ENCODE peak calls at places on chromosomes 12 and 14, in five cellular contexts. B is left lung, W is right cardiac atrium, H is pancreas, C is DND-41. M is an unnamed sample.

GRCh38 chr14:76205708-76206107 is 54.0 kb downstream of the GPATCH2L start:
- DNase-seq in B (no peak), W (no peak), H (no peak), C (no peak), M (no peak)

GRCh38 chr14:79971330-79971729 is 240.0 kb downstream of the DIO2 start:
- DNase-seq in B (no peak), W (no peak), H (no peak), C (no peak), M (peak; percentile 40)

GRCh38 chr12:24770851-24771250 is 178.1 kb downstream of the BCAT1 start:
- DNase-seq in B (no peak), W (no peak), H (no peak), C (no peak), M (no peak)

GRCh38 chr12:131370321-131370720 is 340.6 kb upstream of the SFSWAP start:
- DNase-seq in B (no peak), W (no peak), H (no peak), C (no peak), M (no peak)

GRCh38 chr12:114407566-114408411 is 1.8 kb upstream of the TBX5 start:
- DNase-seq in B (no peak), W (peak; percentile 79), H (no peak), C (no peak), M (no peak)

GRCh38 chr12:88546851-88547250 is 33.4 kb downstream of the KITLG start:
- DNase-seq in B (no peak), W (no peak), H (no peak), C (no peak), M (no peak)

GRCh38 chr12:123576611-123577010 is 7.7 kb upstream of the TMED2 start:
- DNase-seq in B (no peak), W (no peak), H (no peak), C (no peak), M (no peak)

GRCh38 chr14:61542848-61543790 is 152.2 kb upstream of the HIF1A start:
- DNase-seq in B (no peak), W (no peak), H (no peak), C (no peak), M (no peak)

GRCh38 chr14:24274101-24274543 is 2.7 kb upstream of the RABGGTA start:
- DNase-seq in B (no peak), W (no peak), H (peak; percentile 77), C (no peak), M (peak; percentile 99)

GRCh38 chr12:116687888-116688287 is 50.0 kb downstream of the SPRING1 start:
- DNase-seq in B (no peak), W (peak; percentile 74), H (no peak), C (peak; percentile 74), M (no peak)

GRCh38 chr14:51139221-51139681 is 44.3 kb upstream of the TRIM9 start:
- DNase-seq in B (peak; percentile 31), W (no peak), H (no peak), C (no peak), M (peak; percentile 31)

GRCh38 chr12:130879781-130880389 is 8.0 kb downstream of the RAN start:
- DNase-seq in B (no peak), W (no peak), H (no peak), C (no peak), M (no peak)

GRCh38 chr14:55715889-55716288 is 135.9 kb downstream of the KTN1 start:
- DNase-seq in B (no peak), W (no peak), H (no peak), C (no peak), M (no peak)

GRCh38 chr14:99774526-99775307 is 18.5 kb upstream of the EML1 start:
- DNase-seq in B (no peak), W (peak; percentile 82), H (no peak), C (no peak), M (no peak)

GRCh38 chr12:4261655-4262054 is 11.9 kb upstream of the CCND2 start:
- DNase-seq in B (no peak), W (no peak), H (no peak), C (no peak), M (no peak)

GRCh38 chr12:120225200-120225558 is 24.3 kb upstream of the RPLP0 start:
- DNase-seq in B (no peak), W (no peak), H (no peak), C (no peak), M (no peak)

GRCh38 chr12:120224304-120225199 is 23.6 kb upstream of the RPLP0 start:
- DNase-seq in B (peak; percentile 81), W (peak; percentile 86), H (peak; percentile 84), C (no peak), M (no peak)

GRCh38 chr12:120222288-120222832 is 21.4 kb upstream of the RPLP0 start:
- DNase-seq in B (no peak), W (no peak), H (no peak), C (no peak), M (no peak)

GRCh38 chr12:120221576-120221900 is 20.6 kb upstream of the RPLP0 start:
- DNase-seq in B (no peak), W (no peak), H (no peak), C (no peak), M (no peak)

DNA sequence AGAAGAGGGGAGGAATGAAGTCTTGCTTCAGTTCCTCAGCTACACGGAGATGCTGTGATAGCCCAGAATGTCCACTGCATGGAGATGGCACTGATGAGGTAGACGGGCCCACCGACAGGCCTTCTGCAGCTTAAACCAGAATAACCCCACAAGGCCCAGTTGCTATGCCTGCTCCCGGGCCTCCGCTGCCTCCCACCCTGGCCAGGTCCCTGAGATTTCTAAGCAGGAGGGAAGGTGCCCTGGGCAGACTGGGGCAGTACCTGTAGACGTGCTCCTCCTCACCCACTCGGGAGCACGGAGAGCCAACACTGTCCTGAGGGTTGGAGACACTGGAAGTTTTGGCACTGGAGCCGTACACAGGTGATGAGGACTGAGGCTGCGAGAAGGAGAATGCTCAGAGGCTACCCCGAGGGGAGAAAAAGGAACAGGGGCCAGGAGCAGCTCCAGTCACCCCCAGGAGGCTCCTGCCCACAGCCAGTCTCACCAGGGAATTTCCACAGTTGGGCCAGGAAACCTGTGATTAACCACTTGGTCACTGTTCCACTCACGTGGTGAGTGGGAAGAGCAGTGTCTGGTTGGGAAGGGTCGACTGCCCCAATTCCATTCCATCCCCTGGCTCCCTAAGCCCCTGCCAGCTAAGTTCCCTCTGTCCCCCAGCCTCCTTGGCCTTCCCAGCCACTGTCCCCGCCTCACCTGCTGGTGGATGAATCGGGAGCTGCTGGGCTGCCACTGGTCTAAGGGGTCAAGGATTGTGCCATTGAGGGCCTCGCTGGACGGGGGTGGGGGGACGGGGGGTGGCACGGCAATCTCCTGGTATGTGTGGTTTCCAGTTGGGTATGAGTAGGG is 22.8 kb upstream of the RPLP0 start:
- DNase-seq in B (no peak), W (no peak), H (no peak), C (no peak), M (no peak)
- H3K27ac ChIP-seq in B (peak overlapping the region; percentile 77), W (no peak overlapping the region), H (no peak overlapping the region), C (no peak overlapping the region), M (peak overlapping the region; percentile 99)

GRCh38 chr14:65798216-65798615 is 385.7 kb downstream of the FUT8 start:
- DNase-seq in B (no peak), W (no peak), H (no peak), C (no peak), M (no peak)
- H3K27ac ChIP-seq in B (no peak overlapping the region), W (no peak overlapping the region), H (no peak overlapping the region), C (no peak overlapping the region), M (no peak overlapping the region)

DNA sequence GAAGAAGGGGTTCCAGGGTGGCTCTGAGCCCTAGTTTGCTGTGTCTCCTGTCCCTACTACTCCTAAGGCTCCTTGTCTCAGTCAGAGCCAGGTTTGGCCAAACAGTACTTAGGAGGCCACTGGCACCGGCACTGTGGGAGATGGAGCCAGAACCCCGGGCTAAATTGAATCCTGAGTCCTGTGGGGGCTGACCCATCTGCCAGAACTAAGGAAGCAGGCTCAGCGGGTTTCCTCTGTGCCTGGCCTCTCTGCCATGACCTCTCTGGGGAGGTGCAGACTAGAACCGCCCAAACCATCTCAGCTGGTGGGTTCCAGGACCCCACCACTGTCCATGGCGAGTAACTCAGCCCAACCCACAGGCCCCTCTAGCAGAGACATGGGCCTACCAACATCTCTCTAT is 5.5 kb downstream of the ACTN1 start:
- DNase-seq in B (no peak), W (no peak), H (no peak), C (no peak), M (no peak)
- H3K27ac ChIP-seq in B (no peak overlapping the region), W (no peak overlapping the region), H (no peak overlapping the region), C (no peak overlapping the region), M (peak overlapping the region; percentile 99)

GRCh38 chr12:68918960-68919359 is 14.0 kb downstream of the CPM start:
- DNase-seq in B (no peak), W (no peak), H (no peak), C (no peak), M (no peak)

GRCh38 chr12:68911197-68911718 is 21.7 kb downstream of the CPM start:
- DNase-seq in B (no peak), W (no peak), H (no peak), C (no peak), M (no peak)

GRCh38 chr12:68912916-68913315 is 20.1 kb downstream of the CPM start:
- DNase-seq in B (no peak), W (no peak), H (no peak), C (no peak), M (no peak)

GRCh38 chr12:68913682-68914081 is 19.3 kb downstream of the CPM start:
- DNase-seq in B (no peak), W (no peak), H (no peak), C (no peak), M (no peak)

DNA sequence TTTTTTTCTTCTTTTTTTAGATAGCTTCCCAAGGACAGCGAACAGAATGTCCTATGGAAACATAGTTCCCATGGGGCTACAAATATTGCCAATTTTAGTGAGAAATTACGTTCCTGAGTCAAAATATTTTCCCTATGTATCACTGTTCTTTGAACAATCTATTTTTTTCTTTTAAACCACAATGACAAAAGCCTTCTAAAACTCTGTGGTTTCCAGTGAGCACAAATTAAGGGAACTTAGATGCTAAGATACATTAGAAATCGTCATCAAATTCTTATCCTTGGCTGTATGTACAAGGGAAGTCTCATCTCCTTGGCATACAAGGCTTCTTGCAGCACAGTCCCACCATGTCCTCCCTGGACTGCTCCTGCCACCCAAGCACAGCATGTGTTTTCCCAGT is 17.9 kb downstream of the CPM start:
- DNase-seq in B (no peak), W (no peak), H (no peak), C (no peak), M (no peak)
- H3K27ac ChIP-seq in B (peak overlapping the region; percentile 15), W (peak overlapping the region; percentile 35), H (no peak overlapping the region), C (no peak overlapping the region), M (no peak overlapping the region)

GRCh38 chr12:95683418-95683817 is 107.1 kb downstream of the NTN4 start:
- DNase-seq in B (no peak), W (no peak), H (no peak), C (no peak), M (no peak)

GRCh38 chr12:95678684-95679083 is 111.9 kb downstream of the NTN4 start:
- DNase-seq in B (no peak), W (no peak), H (no peak), C (no peak), M (no peak)

DNA sequence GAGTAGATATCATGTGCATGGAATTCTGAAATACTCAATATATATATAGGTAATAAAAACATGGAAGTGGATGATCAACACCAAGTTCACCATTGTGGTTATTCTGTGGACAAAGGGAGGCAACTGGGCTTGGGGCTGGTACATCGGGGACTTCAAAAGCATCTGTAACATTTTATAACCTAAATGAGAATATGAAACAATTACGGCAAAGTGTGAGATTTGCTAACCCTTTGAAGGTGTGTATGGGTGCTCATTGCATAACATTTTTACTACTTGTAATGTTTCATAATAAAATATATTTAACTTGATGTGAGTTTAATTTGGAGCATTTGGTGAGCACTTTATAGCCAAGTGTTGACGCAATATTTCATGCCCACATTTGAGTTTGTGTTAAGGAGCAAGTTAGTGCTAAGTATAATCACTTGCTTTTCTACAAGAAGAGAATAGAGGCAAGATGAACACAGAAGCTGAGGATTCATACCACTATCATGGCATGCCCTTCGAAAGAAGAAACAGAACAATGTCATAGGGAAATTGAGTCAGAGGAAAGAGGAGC is 109.3 kb downstream of the NTN4 start:
- DNase-seq in B (no peak), W (no peak), H (no peak), C (no peak), M (no peak)
- H3K27ac ChIP-seq in B (no peak overlapping the region), W (no peak overlapping the region), H (no peak overlapping the region), C (no peak overlapping the region), M (no peak overlapping the region)

M was measured in epithelial cell of prostate.